ENCODE peak calls at places on chromosome 17, in eight cellular contexts. U is HCT116, L is GM12878, P is K562, K is IMR-90, H is A549, C is H1, J is HepG2. W is an unnamed sample.

GRCh38 chr17:31902693-31903092 is 1.2 kb upstream of the UTP6 start:
- DNase-seq in P (no peak), K (no peak), J (no peak), H (no peak), C (no peak), L (peak; percentile 36), U (no peak), W (no peak)

GRCh38 chr17:43528319-43528987 is 17.7 kb downstream of the ETV4 start:
- DNase-seq in J (peak; percentile 99), P (no peak), C (no peak), L (no peak), H (no peak), K (no peak), U (no peak), W (no peak)

GRCh38 chr17:72121164-72122001 is 563 bp downstream of the SOX9 start:
- DNase-seq in L (no peak), K (peak; percentile 69), H (peak; percentile 60), P (no peak), J (no peak), U (no peak), C (peak; percentile 81), W (peak; percentile 85)

GRCh38 chr17:55576237-55576998 is 65.2 kb upstream of the SMIM36 start:
- DNase-seq in C (no peak), L (peak; percentile 8), J (peak; percentile 28), K (peak; percentile 75), U (peak; percentile 15), H (peak; percentile 44), P (peak; percentile 50), W (no peak)

GRCh38 chr17:68585643-68586042 is 15.5 kb downstream of the FAM20A start:
- DNase-seq in J (no peak), H (no peak), K (no peak), U (no peak), L (no peak), C (no peak), P (no peak), W (no peak)

GRCh38 chr17:1056761-1057160 is 59.8 kb downstream of the TIMM22 start:
- DNase-seq in C (no peak), H (no peak), K (no peak), U (no peak), J (no peak), P (no peak), L (no peak), W (no peak)

GRCh38 chr17:9079461-9080103 is 58.3 kb downstream of the NTN1 start:
- DNase-seq in H (no peak), K (no peak), C (no peak), L (no peak), P (no peak), J (no peak), U (no peak), W (no peak)

GRCh38 chr17:28622186-28622585 is 8.2 kb upstream of the RSKR start:
- DNase-seq in U (no peak), P (no peak), H (no peak), C (no peak), K (no peak), L (no peak), J (no peak), W (no peak)

GRCh38 chr17:66357037-66357436 is 54.6 kb downstream of the PRKCA start:
- DNase-seq in C (no peak), K (peak; percentile 45), H (no peak), J (no peak), U (no peak), P (no peak), L (no peak), W (no peak)

GRCh38 chr17:2263183-2263954 is 40.2 kb downstream of the SMG6 start:
- DNase-seq in U (no peak), P (no peak), J (no peak), L (no peak), H (no peak), K (peak; percentile 77), C (no peak), W (no peak)

GRCh38 chr17:2264023-2264860 is 39.3 kb downstream of the SMG6 start:
- DNase-seq in L (no peak), U (no peak), J (no peak), C (no peak), K (peak; percentile 49), P (no peak), H (no peak), W (no peak)

GRCh38 chr17:2267354-2267753 is 36.2 kb downstream of the SMG6 start:
- DNase-seq in C (no peak), L (no peak), K (no peak), P (no peak), U (no peak), H (no peak), J (no peak), W (peak; percentile 27)

GRCh38 chr17:2266865-2267228 is 36.7 kb downstream of the SMG6 start:
- DNase-seq in U (no peak), J (no peak), L (no peak), H (no peak), P (no peak), C (no peak), K (no peak), W (no peak)

DNA sequence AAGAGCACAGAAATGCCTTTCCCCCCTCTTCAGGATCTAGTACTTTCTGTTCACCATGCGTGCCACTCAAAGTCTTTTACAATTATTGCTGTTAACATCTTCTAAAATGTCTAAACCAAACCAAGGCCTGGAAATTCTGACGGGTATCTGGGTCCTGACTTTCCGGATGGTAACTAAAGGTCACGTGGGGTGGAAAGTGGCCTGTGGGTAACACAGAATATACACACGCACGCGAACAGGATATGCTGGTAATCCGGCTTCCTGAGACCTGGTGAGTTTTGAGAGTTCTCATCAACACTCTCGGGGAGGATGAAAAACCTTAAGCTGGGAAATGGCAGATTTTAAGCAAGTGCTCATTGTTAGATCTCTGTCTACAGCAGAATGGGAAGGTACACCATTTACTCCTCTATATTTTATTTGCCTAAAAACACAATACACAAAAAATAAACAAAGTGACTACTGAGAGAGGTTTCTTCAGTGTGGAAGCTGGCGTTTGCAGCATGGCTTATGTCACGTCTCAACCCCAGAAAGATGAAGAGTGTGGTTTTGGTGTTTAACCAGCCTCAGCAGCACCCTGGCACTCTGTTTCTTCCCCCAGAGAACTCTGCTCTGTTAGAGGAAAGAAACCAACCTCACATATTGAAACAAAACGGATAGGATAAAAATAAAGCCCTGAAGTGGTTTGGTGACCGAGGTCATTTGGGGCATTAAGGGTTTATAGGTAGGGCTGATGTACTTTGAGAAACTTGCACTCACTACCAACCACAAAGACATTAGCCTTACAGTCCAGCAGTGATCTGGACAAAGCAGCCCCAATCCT is 37.3 kb downstream of the SMG6 start:
- DNase-seq in K (no peak), L (peak; percentile 97), U (no peak), C (no peak), H (no peak), J (no peak), P (no peak), W (no peak)
- TF ChIP-seq RAD21 in K (no peak), L (peak; percentile 16), U (no peak), C (no peak), H (no peak), J (no peak), P (no peak), W (no peak)

GRCh38 chr17:82315703-82316358 is 1.6 kb downstream of the CD7 start:
- DNase-seq in L (no peak), J (no peak), K (no peak), C (no peak), P (no peak), U (no peak), H (no peak), W (no peak)

GRCh38 chr17:82317394-82318168 is at the start of gene CD7:
- DNase-seq in K (no peak), J (peak; percentile 64), P (no peak), C (no peak), L (no peak), U (no peak), H (no peak), W (no peak)

GRCh38 chr17:82314721-82315605 is 2.4 kb downstream of the CD7 start:
- DNase-seq in J (no peak), C (no peak), H (no peak), P (peak; percentile 24), K (no peak), U (no peak), L (no peak), W (no peak)

GRCh38 chr17:82318169-82318498 is 726 bp upstream of the CD7 start:
- DNase-seq in U (no peak), H (no peak), C (no peak), K (no peak), J (no peak), L (no peak), P (no peak), W (no peak)

GRCh38 chr17:82316651-82317393 is 586 bp downstream of the CD7 start:
- DNase-seq in J (no peak), L (no peak), P (no peak), K (no peak), H (no peak), U (no peak), C (no peak), W (no peak)
- TF ChIP-seq RAD21 in J (no peak), L (no peak), P (no peak), K (no peak), H (no peak), U (no peak), C (no peak), W (no peak)

GRCh38 chr17:14067347-14067746 is 2.0 kb upstream of the COX10 start:
- DNase-seq in H (no peak), J (no peak), U (no peak), K (no peak), P (no peak), C (no peak), L (no peak), W (no peak)

GRCh38 chr17:14068542-14069250 is 608 bp upstream of the COX10 start:
- DNase-seq in J (no peak), U (no peak), P (no peak), H (no peak), C (no peak), K (no peak), L (no peak), W (no peak)

GRCh38 chr17:14069251-14069981 is at the start of gene COX10:
- DNase-seq in P (peak; percentile 80), U (peak; percentile 73), L (peak; percentile 51), H (peak; percentile 80), K (peak; percentile 71), J (peak; percentile 86), C (peak; percentile 92), W (peak; percentile 89)

DNA sequence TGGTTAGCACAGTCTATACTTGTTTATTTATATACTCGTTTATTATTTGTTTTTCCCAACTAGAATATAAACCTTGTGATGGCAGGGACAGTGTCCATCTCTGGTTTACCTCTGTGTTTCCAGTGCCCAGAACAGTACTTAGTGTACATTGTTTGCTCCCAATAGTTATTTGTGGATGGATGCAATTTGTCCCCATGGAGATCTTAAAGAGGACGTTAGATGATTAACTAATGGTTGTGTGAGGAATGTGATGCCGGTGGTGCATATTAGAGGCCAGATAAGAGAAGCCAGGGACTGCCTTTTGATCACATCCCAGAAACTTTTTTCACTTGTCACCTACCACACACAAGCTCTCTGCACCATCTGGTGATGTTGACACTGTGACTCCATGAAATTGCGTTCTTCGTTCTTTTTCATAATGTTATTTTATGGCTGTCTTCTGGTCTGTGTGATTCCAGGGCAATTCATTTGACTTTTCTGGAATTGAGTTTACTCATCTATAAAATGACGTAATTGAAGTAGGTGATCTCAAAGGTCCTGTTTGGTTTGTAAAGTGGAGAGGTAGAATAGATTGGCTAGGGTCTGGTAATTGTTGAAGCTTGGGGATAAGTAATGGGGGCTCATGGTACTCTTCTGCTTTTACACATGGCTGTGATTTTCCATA is 1.2 kb downstream of the COX10 start:
- DNase-seq in C (no peak), K (no peak), H (no peak), L (no peak), U (no peak), P (no peak), J (peak; percentile 46), W (no peak)
- TF ChIP-seq RAD21 in C (no peak), K (no peak), H (no peak), L (no peak), U (no peak), P (no peak), J (no peak), W (no peak)

GRCh38 chr17:33976816-33977215 is 278.3 kb upstream of the CCL2 start:
- DNase-seq in H (no peak), K (no peak), L (no peak), P (no peak), C (peak; percentile 17), U (no peak), J (no peak), W (peak; percentile 69)
- TF ChIP-seq RAD21 in H (no peak), K (no peak), L (no peak), P (no peak), C (no peak), U (no peak), J (no peak), W (peak; percentile 1)

W was measured in SK-N-SH.